ENCODE peak calls at places on chromosomes 13 and 19, in six cellular contexts. V is PC-9; W is tibial artery; I is upper lobe of left lung; O is CD8-positive, alpha-beta T cell; Z is AG04450. M is an unnamed sample.

GRCh38 chr19:58581227-58582141 is 8.3 kb upstream of the MZF1 start:
- DNase-seq in W (peak), Z (peak), O (peak), I (peak), V (no peak), M (peak)

GRCh38 chr19:45598267-45599011 is 3.6 kb downstream of the GPR4 start:
- DNase-seq in W (no peak), I (peak), V (no peak), O (no peak), Z (no peak), M (no peak)

GRCh38 chr13:103605546-103606326 is 539.5 kb upstream of the SLC10A2 start:
- DNase-seq in V (no peak), I (no peak), W (no peak), O (no peak), Z (no peak), M (no peak)

GRCh38 chr13:95481051-95481775 is 71.3 kb upstream of the CLDN10 start:
- DNase-seq in I (no peak), Z (no peak), O (no peak), W (no peak), V (no peak), M (no peak)

GRCh38 chr19:2056810-2057192 is 5.8 kb upstream of the MKNK2 start:
- DNase-seq in V (no peak), Z (no peak), O (no peak), I (peak), W (no peak), M (no peak)

GRCh38 chr19:10642473-10642872 is 11.7 kb upstream of the ILF3 start:
- DNase-seq in V (no peak), I (no peak), O (no peak), W (no peak), Z (no peak), M (no peak)

GRCh38 chr13:45602183-45602582 is 13.4 kb downstream of the ERICH6B start:
- DNase-seq in V (no peak), O (no peak), W (no peak), I (no peak), Z (no peak), M (no peak)

GRCh38 chr19:15280915-15281683 is 48.9 kb upstream of the EPHX3 start:
- DNase-seq in O (no peak), W (peak), V (peak), I (peak), Z (peak), M (no peak)

GRCh38 chr13:113857531-113858195 is 6.2 kb downstream of the GAS6 start:
- DNase-seq in I (no peak), O (no peak), V (no peak), Z (no peak), W (no peak), M (no peak)

GRCh38 chr13:113843864-113844556 is 19.9 kb downstream of the GAS6 start:
- DNase-seq in I (peak), O (no peak), W (peak), Z (no peak), V (no peak), M (no peak)

GRCh38 chr19:3027981-3028304 is 1.1 kb downstream of the TLE2 start:
- DNase-seq in O (no peak), V (no peak), W (no peak), Z (no peak), I (no peak), M (no peak)

GRCh38 chr19:45884682-45885555 is 1.0 kb downstream of the IRF2BP1 start:
- DNase-seq in V (peak), W (no peak), O (no peak), Z (no peak), I (no peak), M (no peak)

GRCh38 chr13:73599232-73600128 is 534.7 kb downstream of the KLF12 start:
- DNase-seq in O (no peak), Z (no peak), W (no peak), I (no peak), V (no peak), M (no peak)
- H3K27ac ChIP-seq in O (no peak), Z (no peak), W (no peak), I (no peak), V (peak), M (no peak)

GRCh38 chr13:29435125-29435911 is 160.2 kb downstream of the SLC7A1 start:
- DNase-seq in V (no peak), O (no peak), Z (peak), I (no peak), W (no peak), M (no peak)
- H3K27ac ChIP-seq in V (no peak), O (no peak), Z (peak), I (no peak), W (peak), M (no peak)

DNA sequence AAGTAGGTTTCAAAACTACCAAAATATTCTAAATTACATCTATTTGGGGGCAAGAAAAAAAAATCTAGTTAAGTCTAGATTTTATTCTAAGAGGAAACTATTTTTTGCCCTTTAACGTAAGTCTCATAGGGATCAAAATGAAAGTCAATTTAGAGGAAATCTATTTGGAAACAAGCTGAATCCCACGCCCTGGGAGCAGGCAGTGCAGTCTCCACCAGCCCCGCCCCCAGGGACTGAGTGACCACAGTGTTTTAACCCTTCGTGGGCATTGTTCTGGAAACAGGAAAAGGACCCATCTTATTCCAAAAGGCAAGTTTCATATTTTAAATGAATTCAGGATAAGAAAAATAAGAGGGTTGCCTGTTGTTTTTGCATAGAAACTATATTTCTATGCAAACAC is 209.7 kb downstream of the SPRY2 start:
- DNase-seq in I (peak), Z (no peak), O (no peak), W (peak), V (peak), M (no peak)
- H3K27ac ChIP-seq in I (peak), Z (no peak), O (no peak), W (peak), V (no peak), M (no peak)

DNA sequence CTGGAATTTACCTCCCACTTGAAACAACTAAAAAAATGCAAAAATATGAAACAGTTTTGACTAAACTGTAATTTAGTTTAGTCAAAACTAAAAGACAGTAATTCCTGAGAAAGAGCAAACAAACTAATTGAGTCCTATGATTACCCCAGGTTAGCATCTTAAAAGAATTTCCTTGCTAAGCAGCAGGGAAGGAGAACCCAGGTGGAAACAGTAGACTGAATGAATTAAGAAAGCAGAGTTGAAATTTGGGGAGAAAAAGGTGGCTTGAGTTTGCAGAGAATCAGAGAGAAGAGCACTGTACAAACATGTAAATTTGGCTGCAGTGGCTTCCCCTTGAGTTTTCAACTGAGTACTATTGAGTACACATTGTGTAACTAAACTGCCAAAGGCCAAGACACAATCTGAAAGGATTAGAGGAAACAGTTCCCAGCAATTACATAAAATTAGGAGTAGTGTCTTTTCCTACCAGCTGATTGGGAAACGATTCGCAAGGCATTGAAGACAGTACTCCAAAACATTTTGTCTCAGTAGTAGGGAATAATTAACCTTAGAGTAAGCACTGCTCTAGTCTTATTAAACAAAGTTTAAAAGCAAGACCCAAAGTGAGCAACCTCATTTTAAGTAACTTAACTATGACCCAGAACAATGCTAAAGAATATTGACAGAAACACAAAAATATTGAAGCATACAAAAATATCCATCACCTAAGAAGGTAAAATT is 820.5 kb downstream of the DACH1 start:
- DNase-seq in Z (no peak), O (no peak), I (no peak), V (no peak), W (no peak), M (no peak)
- H3K27ac ChIP-seq in Z (no peak), O (no peak), I (no peak), V (no peak), W (no peak), M (no peak)